ENCODE peak calls at places on chromosomes 11 and 22, in nine cellular contexts. N, M, W, D, I, L, C, G and Z are unnamed samples.
A peak's percentile ranks its signal among the peaks of the same experiment; 100 is the strongest.

GRCh38 chr22:44244265-44244822 is 63.6 kb downstream of the PARVG start:
- DNase-seq in N (no peak), M (no peak), W (no peak), D (no peak), I (no peak), L (no peak), C (no peak), G (peak; percentile 5), Z (no peak)

GRCh38 chr11:61693897-61694840 is 14.0 kb downstream of the DAGLA start:
- DNase-seq in N (no peak), M (no peak), W (no peak), D (peak; percentile 62), I (no peak), L (no peak), C (no peak), G (no peak), Z (no peak)

GRCh38 chr11:71917646-71918045 is 10.7 kb downstream of the XNDC1N start:
- DNase-seq in N (no peak), M (no peak), W (no peak), D (no peak), I (no peak), L (no peak), C (no peak), G (no peak), Z (no peak)

GRCh38 chr11:79092791-79093313 is 348.0 kb downstream of the TENM4 start:
- DNase-seq in N (no peak), M (no peak), W (no peak), D (peak; percentile 35), I (peak; percentile 98), L (peak; percentile 100), C (no peak), G (no peak), Z (no peak)

GRCh38 chr11:62574363-62575057 is 819 bp upstream of the EEF1G start:
- DNase-seq in N (peak; percentile 67), M (peak; percentile 63), W (no peak), D (peak; percentile 23), I (no peak), L (peak; percentile 7), C (no peak), G (peak; percentile 40), Z (no peak)

GRCh38 chr11:61890536-61891330 is 612 bp downstream of the FADS3 start:
- DNase-seq in N (no peak), M (peak; percentile 46), W (no peak), D (peak; percentile 59), I (no peak), L (peak; percentile 39), C (peak; percentile 36), G (no peak), Z (peak; percentile 61)

GRCh38 chr11:113114452-113115027 is 153.3 kb downstream of the NCAM1 start:
- DNase-seq in N (peak; percentile 90), M (peak; percentile 67), W (no peak), D (peak; percentile 37), I (no peak), L (peak; percentile 33), C (no peak), G (peak; percentile 80), Z (peak; percentile 77)

GRCh38 chr22:49967333-49968241 is 7.0 kb downstream of the PIM3 start:
- DNase-seq in N (peak; percentile 78), M (peak; percentile 71), W (no peak), D (no peak), I (no peak), L (peak; percentile 75), C (no peak), G (peak; percentile 78), Z (peak; percentile 44)

GRCh38 chr11:35304393-35304790 is 115.0 kb downstream of the SLC1A2 start:
- DNase-seq in N (no peak), M (no peak), W (no peak), D (peak; percentile 42), I (no peak), L (peak; percentile 66), C (no peak), G (no peak), Z (no peak)